ENCODE peak calls at places on chromosomes 4 and X, in seven cellular contexts. U is upper lobe of left lung, V is stomach, A is sigmoid colon, H is transverse colon, N is testis, S is tibial nerve. W is an unnamed sample.

GRCh38 chrX:9267415-9267814 is 197.4 kb upstream of the TBL1X start:
- DNase-seq in U (no peak), V (no peak), A (no peak), H (no peak), N (no peak), S (no peak), W (no peak)

GRCh38 chrX:115177941-115178340 is 11.3 kb upstream of the RBMXL3 start:
- DNase-seq in U (no peak), V (no peak), A (no peak), H (no peak), N (no peak), S (no peak), W (no peak)

GRCh38 chrX:23884427-23885024 is 23.2 kb downstream of the APOO start:
- DNase-seq in U (no peak), V (no peak), A (no peak), H (no peak), N (no peak), S (no peak), W (no peak)

GRCh38 chrX:111868726-111869638 is 7.0 kb upstream of the TRPC5OS start:
- DNase-seq in U (no peak), V (no peak), A (no peak), H (no peak), N (no peak), S (no peak), W (no peak)

GRCh38 chr4:25951390-25951952 is 37.5 kb downstream of the SMIM20 start:
- DNase-seq in U (no peak), V (no peak), A (no peak), H (no peak), N (no peak), S (no peak), W (no peak)

GRCh38 chr4:48986654-48987164 is 634 bp downstream of the CWH43 start:
- DNase-seq in U (no peak), V (no peak), A (no peak), H (peak; percentile 37), N (no peak), S (no peak), W (no peak)

GRCh38 chr4:24260922-24261581 is 323.3 kb downstream of the DHX15 start:
- DNase-seq in U (no peak), V (no peak), A (no peak), H (no peak), N (no peak), S (no peak), W (no peak)

GRCh38 chrX:53681661-53682060 is 4.9 kb downstream of the HUWE1 start:
- DNase-seq in U (no peak), V (no peak), A (no peak), H (no peak), N (no peak), S (no peak), W (no peak)

GRCh38 chr4:89000844-89001360 is 56.1 kb downstream of the FAM13A start:
- DNase-seq in U (no peak), V (no peak), A (no peak), H (no peak), N (no peak), S (no peak), W (peak; percentile 57)

GRCh38 chr4:48334236-48334635 is 7.1 kb upstream of the SLAIN2 start:
- DNase-seq in U (no peak), V (no peak), A (no peak), H (no peak), N (no peak), S (no peak), W (no peak)

GRCh38 chrX:98071331-98071730 is 1187.6 kb downstream of the RPA4 start:
- DNase-seq in U (no peak), V (no peak), A (no peak), H (no peak), N (no peak), S (no peak), W (no peak)

GRCh38 chrX:55480390-55481062 is 9.1 kb downstream of the USP51 start:
- DNase-seq in U (no peak), V (no peak), A (no peak), H (no peak), N (no peak), S (no peak), W (no peak)

GRCh38 chrX:56762220-56762619 is 33.2 kb downstream of the NBDY start:
- DNase-seq in U (no peak), V (no peak), A (no peak), H (no peak), N (no peak), S (no peak), W (no peak)

DNA sequence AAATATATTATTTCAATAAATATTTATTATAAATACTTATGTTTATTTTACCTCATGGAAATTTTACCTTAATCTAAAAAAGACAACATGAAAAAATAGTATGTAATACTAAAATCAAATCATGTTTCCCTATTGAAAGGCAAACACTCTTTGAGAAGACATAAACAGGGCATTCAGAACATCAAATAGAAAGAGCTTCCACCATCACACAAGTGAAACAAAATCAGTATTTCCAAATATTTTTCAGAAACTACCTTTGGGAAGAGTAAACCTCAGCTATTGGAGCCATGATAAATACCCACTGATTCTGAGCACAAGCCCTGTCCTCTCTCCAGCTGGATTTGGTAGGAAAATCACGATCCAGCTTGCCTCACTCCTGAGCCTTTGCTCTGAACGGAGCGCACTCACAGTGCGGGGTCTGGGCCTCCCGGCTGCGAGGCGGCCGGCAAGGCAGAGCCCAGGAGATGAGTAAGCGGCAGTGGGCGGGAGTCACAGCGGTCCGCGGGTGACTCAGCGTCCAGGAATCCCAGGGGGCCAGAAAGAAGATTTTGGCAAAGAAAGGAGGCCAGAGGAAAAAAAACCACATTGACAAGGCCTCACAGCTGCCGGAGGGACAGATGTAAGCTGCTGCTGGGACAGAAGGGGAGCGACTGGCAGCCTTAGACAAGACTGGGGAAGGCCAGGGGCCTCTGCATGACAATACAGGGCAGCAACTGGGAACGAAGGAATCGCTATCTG is 14.7 kb upstream of the ANXA5 start:
- DNase-seq in U (peak; percentile 73), V (peak; percentile 57), A (peak; percentile 96), H (peak; percentile 73), N (peak; percentile 86), S (peak; percentile 65), W (peak; percentile 36)
- TF ChIP-seq POLR2A in U (no peak), V (no peak), A (no peak), H (peak; percentile 35), N (no peak), S (no peak), W (no peak)

GRCh38 chr4:336099-336892 is 1.3 kb upstream of the ZNF141 start:
- DNase-seq in U (peak; percentile 25), V (no peak), A (peak; percentile 70), H (peak; percentile 35), N (peak; percentile 49), S (no peak), W (no peak)

GRCh38 chr4:337932-338758 is 531 bp downstream of the ZNF141 start:
- DNase-seq in U (peak; percentile 38), V (peak; percentile 40), A (no peak), H (no peak), N (peak; percentile 62), S (peak; percentile 15), W (peak; percentile 25)

GRCh38 chr4:337143-337931 is at the start of gene ZNF141:
- DNase-seq in U (peak; percentile 97), V (peak; percentile 95), A (peak; percentile 99), H (peak; percentile 97), N (peak; percentile 99), S (peak; percentile 90), W (peak; percentile 93)

GRCh38 chr4:336893-337142 is 796 bp upstream of the ZNF141 start:
- DNase-seq in U (no peak), V (no peak), A (peak; percentile 83), H (no peak), N (peak; percentile 59), S (peak; percentile 14), W (no peak)

GRCh38 chr4:335515-335914 is 2.1 kb upstream of the ZNF141 start:
- DNase-seq in U (no peak), V (no peak), A (no peak), H (no peak), N (peak; percentile 16), S (no peak), W (no peak)
- H3K9me3 ChIP-seq in U (peaks cover 3% of the 10 kb centered on the region), V (peaks cover 6% of the 10 kb centered on the region), A (no peaks in the 10 kb centered on the region), H (peaks cover 17% of the 10 kb centered on the region), N (no peaks in the 10 kb centered on the region), S (no peaks in the 10 kb centered on the region), W (no peaks in the 10 kb centered on the region)

GRCh38 chr4:185186769-185187168 is 17.0 kb downstream of the CFAP97 start:
- DNase-seq in U (no peak), V (no peak), A (no peak), H (no peak), N (no peak), S (no peak), W (no peak)

GRCh38 chr4:185194924-185195632 is 8.7 kb downstream of the CFAP97 start:
- DNase-seq in U (no peak), V (no peak), A (no peak), H (no peak), N (no peak), S (no peak), W (no peak)

GRCh38 chr4:185192059-185192458 is 11.7 kb downstream of the CFAP97 start:
- DNase-seq in U (no peak), V (no peak), A (no peak), H (no peak), N (no peak), S (no peak), W (no peak)

DNA sequence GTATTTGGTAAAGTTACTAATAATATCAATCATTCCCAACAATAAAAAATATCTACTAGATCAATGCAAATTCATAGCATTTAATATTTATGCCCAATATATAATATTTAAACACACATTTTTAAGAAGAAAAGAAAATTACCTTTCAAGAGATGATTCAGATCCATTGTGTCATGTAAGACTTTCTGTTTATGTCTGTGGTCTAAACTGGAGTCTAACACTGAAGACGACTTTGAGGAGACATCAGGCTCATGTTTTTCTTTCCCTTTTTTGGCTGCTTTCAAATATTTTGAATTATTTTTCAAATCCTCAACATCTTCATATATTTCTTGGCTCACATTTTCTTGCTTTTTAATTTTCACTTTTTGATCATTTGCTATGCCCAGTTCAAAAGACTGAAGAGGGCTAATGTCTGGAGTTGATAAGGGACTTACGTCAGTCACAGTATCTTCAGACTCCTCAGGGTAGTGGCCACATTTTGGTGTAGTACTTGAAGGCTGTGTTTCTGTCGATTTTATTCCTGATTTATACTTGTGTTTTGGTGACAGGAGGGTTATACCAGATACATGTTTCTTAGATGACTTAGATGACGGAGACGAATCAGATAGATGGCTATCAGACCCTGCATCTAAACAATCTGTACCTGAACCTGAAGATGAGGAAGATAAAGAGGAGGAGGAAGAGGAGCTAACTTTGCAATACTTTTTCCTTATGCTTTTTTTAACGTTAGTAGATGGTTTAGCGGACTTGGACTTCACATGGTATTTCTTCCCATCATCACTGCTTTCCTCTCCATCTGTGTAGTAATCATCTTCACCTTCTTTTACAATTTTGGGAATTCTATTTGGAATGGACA is 13.6 kb downstream of the CFAP97 start:
- DNase-seq in U (no peak), V (no peak), A (no peak), H (no peak), N (no peak), S (no peak), W (no peak)
- TF ChIP-seq POLR2A in U (no peak), V (no peak), A (no peak), H (no peak), N (no peak), S (no peak), W (no peak)

GRCh38 chr4:117845270-117845669 is 189.0 kb upstream of the NDST3 start:
- DNase-seq in U (no peak), V (no peak), A (no peak), H (no peak), N (no peak), S (no peak), W (no peak)

DNA sequence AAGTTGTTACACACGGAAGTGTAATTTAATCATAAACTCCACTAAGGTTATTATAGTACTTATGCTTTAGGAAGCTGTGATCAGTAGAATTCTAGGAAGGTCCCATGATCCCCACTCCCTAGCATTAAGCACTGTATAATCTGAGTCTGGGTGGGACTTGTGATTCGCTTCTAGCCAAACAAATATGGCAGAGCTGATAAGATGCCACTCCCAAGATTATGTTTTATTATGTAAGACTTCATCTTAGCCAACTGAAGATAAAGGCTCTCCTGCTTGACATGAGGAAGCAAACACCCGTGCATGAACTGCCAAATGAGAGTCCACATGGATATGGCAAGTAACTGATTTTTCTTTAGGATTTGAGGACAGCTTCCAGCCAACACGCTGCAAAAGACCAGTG is 186.4 kb upstream of the NDST3 start:
- DNase-seq in U (no peak), V (no peak), A (no peak), H (peak; percentile 33), N (no peak), S (no peak), W (no peak)
- H3K9me3 ChIP-seq in U (no peaks in the 10 kb centered on the region), V (peaks cover 14% of the 10 kb centered on the region), A (no peaks in the 10 kb centered on the region), H (peaks cover 4% of the 10 kb centered on the region), N (no peaks in the 10 kb centered on the region), S (no peaks in the 10 kb centered on the region), W (no peaks in the 10 kb centered on the region)

W was measured in Peyer's patch.